ENCODE peak calls at places on chromosomes 7 and 10, in four cellular contexts. One of them, this sample, is unnamed.

GRCh38 chr10:84059526-84059925 is 79.8 kb upstream of the GHITM start:
- DNase-seq in GM20000: no peak
- DNase-seq in omental fat pad: no peak
- DNase-seq in WTC11: no peak
- DNase-seq in this sample: no peak

GRCh38 chr10:70969188-70969587 is 80.8 kb upstream of the PCBD1 start:
- DNase-seq in GM20000: no peak
- DNase-seq in WTC11: no peak
- DNase-seq in omental fat pad: no peak
- DNase-seq in this sample: no peak

GRCh38 chr10:100744136-100744979 is 1.0 kb upstream of the PAX2 start:
- DNase-seq in WTC11: no peak
- DNase-seq in GM20000: peak; percentile 67
- DNase-seq in omental fat pad: no peak
- DNase-seq in this sample: peak; percentile 56

GRCh38 chr7:156493942-156494341 is 146.6 kb upstream of the RNF32 start:
- DNase-seq in omental fat pad: no peak
- DNase-seq in GM20000: no peak
- DNase-seq in WTC11: no peak
- DNase-seq in this sample: no peak

GRCh38 chr10:103791858-103792257 is 63.5 kb downstream of the SH3PXD2A start:
- DNase-seq in GM20000: no peak
- DNase-seq in WTC11: no peak
- DNase-seq in omental fat pad: no peak
- DNase-seq in this sample: no peak

GRCh38 chr7:78345979-78346378 is 547.4 kb downstream of the PHTF2 start:
- DNase-seq in GM20000: no peak
- DNase-seq in WTC11: no peak
- DNase-seq in omental fat pad: no peak
- DNase-seq in this sample: no peak

GRCh38 chr7:138075350-138075749 is 909 bp upstream of the AKR1D1 start:
- DNase-seq in GM20000: no peak
- DNase-seq in WTC11: no peak
- DNase-seq in omental fat pad: no peak
- DNase-seq in this sample: no peak

GRCh38 chr7:41584746-41585145 is 118.1 kb downstream of the INHBA start:
- DNase-seq in GM20000: no peak
- DNase-seq in WTC11: no peak
- DNase-seq in omental fat pad: no peak
- DNase-seq in this sample: no peak

GRCh38 chr7:134022512-134022911 is 104.6 kb upstream of the LRGUK start:
- DNase-seq in GM20000: no peak
- DNase-seq in omental fat pad: no peak
- DNase-seq in WTC11: no peak
- DNase-seq in this sample: no peak

GRCh38 chr7:22121702-22122474 is 176.2 kb upstream of the CDCA7L start:
- DNase-seq in GM20000: no peak
- DNase-seq in WTC11: no peak
- DNase-seq in omental fat pad: no peak
- DNase-seq in this sample: no peak

GRCh38 chr10:133281084-133281483 is 4.4 kb upstream of the ADAM8 start:
- DNase-seq in WTC11: no peak
- DNase-seq in GM20000: no peak
- DNase-seq in omental fat pad: no peak
- DNase-seq in this sample: no peak

GRCh38 chr7:13034693-13035092 is 347.3 kb downstream of the ARL4A start:
- DNase-seq in WTC11: no peak
- DNase-seq in omental fat pad: no peak
- DNase-seq in GM20000: no peak
- DNase-seq in this sample: no peak

GRCh38 chr10:42754155-42755027 is 28.2 kb upstream of the BMS1 start:
- DNase-seq in WTC11: peak; percentile 60
- DNase-seq in omental fat pad: no peak
- DNase-seq in GM20000: peak; percentile 70
- DNase-seq in this sample: peak; percentile 37

GRCh38 chr10:42753507-42754154 is 29.0 kb upstream of the BMS1 start:
- DNase-seq in omental fat pad: no peak
- DNase-seq in GM20000: peak; percentile 45
- DNase-seq in WTC11: no peak
- DNase-seq in this sample: peak; percentile 14

GRCh38 chr10:42755028-42755451 is 27.6 kb upstream of the BMS1 start:
- DNase-seq in omental fat pad: no peak
- DNase-seq in GM20000: peak; percentile 41
- DNase-seq in WTC11: peak; percentile 50
- DNase-seq in this sample: no peak

GRCh38 chr10:42755591-42756093 is 27.0 kb upstream of the BMS1 start:
- DNase-seq in WTC11: no peak
- DNase-seq in GM20000: no peak
- DNase-seq in omental fat pad: no peak
- DNase-seq in this sample: no peak

DNA sequence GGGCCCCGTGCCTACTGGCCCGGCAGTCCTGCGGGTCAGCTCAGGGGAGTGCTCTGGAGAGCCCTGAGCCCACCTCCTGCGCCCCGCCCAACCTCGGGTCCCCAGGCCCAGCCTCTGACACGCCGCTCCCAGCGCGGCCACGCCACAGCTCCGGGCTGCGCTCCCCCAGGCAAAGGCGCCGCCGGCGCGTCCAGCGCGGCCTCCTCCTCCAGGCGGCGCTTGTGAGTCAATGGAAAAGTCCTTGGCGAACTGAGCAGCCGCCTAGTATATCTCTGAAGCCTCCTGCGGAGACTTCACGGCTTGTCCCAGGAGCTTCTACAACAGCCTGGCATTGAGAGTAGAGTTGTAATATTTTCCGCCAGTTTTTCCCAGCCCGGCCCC is 29.5 kb upstream of the BMS1 start:
- DNase-seq in GM20000: peak; percentile 80
- DNase-seq in omental fat pad: peak; percentile 63
- DNase-seq in WTC11: peak; percentile 91
- DNase-seq in this sample: peak; percentile 74
- TF ChIP-seq CTCF in GM20000: peak; percentile 86
- TF ChIP-seq CTCF in omental fat pad: no peak
- TF ChIP-seq CTCF in WTC11: peak; percentile 75
- TF ChIP-seq CTCF in this sample: peak; percentile 68

DNA sequence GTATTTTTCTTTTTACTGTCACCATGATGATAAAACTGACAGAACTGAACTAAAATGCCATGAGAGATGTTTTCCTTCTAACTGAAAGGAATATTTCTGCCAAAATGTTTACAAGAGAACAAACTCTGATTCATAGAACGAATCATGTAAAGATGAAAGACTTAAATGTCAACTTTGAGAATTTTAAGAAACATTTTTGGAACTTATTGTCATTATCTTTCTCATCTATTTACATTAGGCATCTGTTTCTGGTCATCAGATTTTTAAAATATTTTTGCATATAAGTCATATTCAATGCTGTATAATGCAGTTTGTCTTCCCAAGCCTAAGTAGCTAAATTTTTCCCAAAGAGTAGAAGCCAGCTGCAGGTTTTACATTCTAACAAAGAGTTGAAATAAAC is 358.5 kb downstream of the TFEC start:
- DNase-seq in GM20000: no peak
- DNase-seq in omental fat pad: no peak
- DNase-seq in WTC11: no peak
- DNase-seq in this sample: no peak
- TF ChIP-seq CTCF in GM20000: no peak
- TF ChIP-seq CTCF in omental fat pad: no peak
- TF ChIP-seq CTCF in WTC11: no peak
- TF ChIP-seq CTCF in this sample: no peak

GRCh38 chr7:51589111-51589510 is 272.5 kb upstream of the COBL start:
- DNase-seq in GM20000: no peak
- DNase-seq in omental fat pad: no peak
- DNase-seq in WTC11: no peak
- DNase-seq in this sample: no peak
- TF ChIP-seq CTCF in GM20000: no peak
- TF ChIP-seq CTCF in omental fat pad: no peak
- TF ChIP-seq CTCF in WTC11: no peak
- TF ChIP-seq CTCF in this sample: no peak

GRCh38 chr7:118350260-118350659 is 125.8 kb downstream of the ANKRD7 start:
- DNase-seq in WTC11: no peak
- DNase-seq in omental fat pad: no peak
- DNase-seq in GM20000: no peak
- DNase-seq in this sample: no peak

GRCh38 chr7:118349604-118350003 is 125.1 kb downstream of the ANKRD7 start:
- DNase-seq in WTC11: no peak
- DNase-seq in omental fat pad: no peak
- DNase-seq in GM20000: no peak
- DNase-seq in this sample: no peak

DNA sequence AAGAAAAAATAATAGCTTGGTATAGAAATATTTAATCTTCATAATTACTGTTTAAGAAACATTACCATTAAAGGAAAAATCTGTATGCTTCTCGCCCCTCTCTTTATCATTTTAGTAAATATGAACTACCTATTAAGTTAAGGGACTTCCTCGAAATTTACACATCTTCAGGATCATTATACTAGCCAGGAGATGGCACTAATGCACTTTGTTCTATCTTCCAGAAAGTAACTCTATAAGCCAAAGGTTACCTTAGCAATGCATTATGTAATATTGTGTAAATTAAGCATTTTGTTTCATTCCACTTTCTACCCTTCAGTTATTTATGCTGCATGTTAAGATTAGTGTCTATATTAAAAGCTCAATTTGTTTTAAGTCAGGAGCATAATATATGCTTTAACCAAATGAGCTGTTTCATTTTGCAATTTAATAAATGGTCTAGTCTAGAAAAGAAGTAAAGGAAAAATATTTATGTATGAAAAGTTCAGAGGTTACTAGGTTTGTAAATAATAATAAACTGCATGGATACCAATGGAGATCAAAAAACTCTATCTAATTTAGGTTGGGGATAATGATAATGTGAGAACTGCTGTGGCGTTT is 128.4 kb downstream of the ANKRD7 start:
- DNase-seq in GM20000: no peak
- DNase-seq in omental fat pad: no peak
- DNase-seq in WTC11: no peak
- DNase-seq in this sample: no peak
- TF ChIP-seq CTCF in GM20000: no peak
- TF ChIP-seq CTCF in omental fat pad: no peak
- TF ChIP-seq CTCF in WTC11: no peak
- TF ChIP-seq CTCF in this sample: no peak

GRCh38 chr10:77237120-77237519 is 400.5 kb downstream of the KCNMA1 start:
- DNase-seq in GM20000: no peak
- DNase-seq in WTC11: no peak
- DNase-seq in omental fat pad: no peak
- DNase-seq in this sample: no peak

GRCh38 chr10:77234599-77234998 is 403.0 kb downstream of the KCNMA1 start:
- DNase-seq in omental fat pad: no peak
- DNase-seq in GM20000: no peak
- DNase-seq in WTC11: no peak
- DNase-seq in this sample: no peak

GRCh38 chr10:77236700-77237099 is 400.9 kb downstream of the KCNMA1 start:
- DNase-seq in WTC11: no peak
- DNase-seq in GM20000: no peak
- DNase-seq in omental fat pad: no peak
- DNase-seq in this sample: no peak

GRCh38 chr10:77233466-77233865 is 404.1 kb downstream of the KCNMA1 start:
- DNase-seq in WTC11: no peak
- DNase-seq in omental fat pad: no peak
- DNase-seq in GM20000: no peak
- DNase-seq in this sample: no peak

GRCh38 chr10:77236029-77236428 is 401.6 kb downstream of the KCNMA1 start:
- DNase-seq in omental fat pad: no peak
- DNase-seq in GM20000: no peak
- DNase-seq in WTC11: no peak
- DNase-seq in this sample: no peak
- TF ChIP-seq CTCF in omental fat pad: no peak
- TF ChIP-seq CTCF in GM20000: no peak
- TF ChIP-seq CTCF in WTC11: no peak
- TF ChIP-seq CTCF in this sample: no peak

DNA sequence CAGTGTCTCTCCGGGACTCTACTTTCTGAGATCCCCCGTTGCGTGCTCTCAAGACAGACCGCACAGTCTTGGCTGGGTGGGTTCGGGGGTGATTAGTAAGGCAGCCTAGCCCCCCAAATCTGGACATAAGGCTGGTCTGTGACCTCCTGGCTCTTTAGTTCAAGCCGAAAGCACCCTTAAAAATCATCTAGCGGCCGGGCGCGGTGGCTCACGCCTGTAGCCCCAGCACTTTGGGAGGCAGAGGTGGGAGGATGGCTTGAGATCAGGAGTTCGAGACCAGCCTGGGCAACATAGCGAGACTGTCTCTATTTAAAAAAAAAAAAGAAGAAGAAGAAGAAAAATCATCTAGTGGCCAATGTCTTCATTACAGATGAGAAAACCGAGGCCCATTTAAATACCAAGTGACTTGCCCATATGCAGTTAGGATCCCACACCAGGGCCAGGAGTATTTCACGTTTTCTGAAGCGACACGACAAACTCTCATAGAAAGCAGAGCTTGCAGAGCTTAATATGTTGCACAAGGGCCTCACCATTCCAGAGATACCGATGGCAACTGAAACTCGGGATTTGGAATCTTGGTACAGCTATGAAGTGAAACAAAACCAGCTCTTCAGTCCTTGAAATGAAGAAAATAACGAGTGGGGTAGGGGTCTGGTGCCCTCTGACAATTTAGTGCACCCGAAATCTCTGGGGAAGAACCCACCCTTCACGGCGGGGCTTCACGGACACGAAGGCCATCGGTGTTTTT is 696 bp upstream of the HILPDA start:
- DNase-seq in WTC11: no peak
- DNase-seq in GM20000: no peak
- DNase-seq in omental fat pad: no peak
- DNase-seq in this sample: no peak
- TF ChIP-seq CTCF in WTC11: no peak
- TF ChIP-seq CTCF in GM20000: no peak
- TF ChIP-seq CTCF in omental fat pad: no peak
- TF ChIP-seq CTCF in this sample: peak; percentile 43

GRCh38 chr10:4316166-4316810 is 509.7 kb upstream of the AKR1E2 start:
- DNase-seq in GM20000: no peak
- DNase-seq in WTC11: no peak
- DNase-seq in omental fat pad: no peak
- DNase-seq in this sample: no peak
- TF ChIP-seq CTCF in GM20000: no peak
- TF ChIP-seq CTCF in WTC11: no peak
- TF ChIP-seq CTCF in omental fat pad: no peak
- TF ChIP-seq CTCF in this sample: no peak

GRCh38 chr10:22010973-22011408 is 7.5 kb upstream of the DNAJC1 start:
- DNase-seq in GM20000: no peak
- DNase-seq in omental fat pad: no peak
- DNase-seq in WTC11: no peak
- DNase-seq in this sample: no peak
- TF ChIP-seq CTCF in GM20000: no peak
- TF ChIP-seq CTCF in omental fat pad: no peak
- TF ChIP-seq CTCF in WTC11: peak; percentile 47
- TF ChIP-seq CTCF in this sample: peak; percentile 69

This sample was measured in activated CD8-positive, alpha-beta T cell treated with anti-CD3 and anti-CD28 coated beads for 36 hours.